ENCODE peak calls at places on chromosomes 6 and 20, in six cellular contexts. N, S, I, E, F and Z are unnamed samples.

GRCh38 chr20:49104365-49104648 is 58.2 kb downstream of the CSE1L start:
- DNase-seq in E (no peak), S (no peak), N (no peak), F (no peak), I (no peak), Z (no peak)

GRCh38 chr6:52233975-52234823 is 10.1 kb downstream of the IL17F start:
- DNase-seq in E (peak; percentile 49), F (no peak), I (no peak), N (peak; percentile 3), S (peak; percentile 69), Z (no peak)

GRCh38 chr20:14291502-14291901 is 45.9 kb downstream of the FLRT3 start:
- DNase-seq in F (no peak), S (no peak), I (no peak), N (no peak), E (no peak), Z (no peak)

GRCh38 chr6:18216411-18216810 is 47.9 kb downstream of the DEK start:
- DNase-seq in S (peak; percentile 63), N (no peak), E (peak; percentile 73), I (no peak), F (no peak), Z (no peak)

GRCh38 chr20:3755269-3755668 is 12.3 kb downstream of the ADISSP start:
- DNase-seq in I (no peak), E (no peak), N (no peak), S (no peak), F (no peak), Z (no peak)

GRCh38 chr6:35318845-35319220 is 21.2 kb downstream of the DEF6 start:
- DNase-seq in E (no peak), I (no peak), S (no peak), N (no peak), F (no peak), Z (no peak)

GRCh38 chr20:38229376-38230252 is 30.9 kb downstream of the KIAA1755 start:
- DNase-seq in S (peak; percentile 19), I (no peak), E (no peak), F (no peak), N (peak; percentile 3), Z (no peak)

GRCh38 chr6:13479206-13479797 is 8.1 kb downstream of the GFOD1 start:
- DNase-seq in N (no peak), F (no peak), S (no peak), I (no peak), E (no peak), Z (no peak)

GRCh38 chr20:56151834-56152233 is 96.7 kb upstream of the MC3R start:
- DNase-seq in E (no peak), N (no peak), F (no peak), S (no peak), I (no peak), Z (no peak)

GRCh38 chr6:74510878-74511277 is 695.0 kb downstream of the COL12A1 start:
- DNase-seq in F (no peak), N (no peak), E (no peak), I (no peak), S (peak; percentile 33), Z (no peak)

GRCh38 chr20:56805313-56805712 is 176.2 kb downstream of the TFAP2C start:
- DNase-seq in F (no peak), I (no peak), E (no peak), N (no peak), S (no peak), Z (no peak)

GRCh38 chr6:133890941-133891813 is 2.3 kb downstream of the TCF21 start:
- DNase-seq in N (no peak), E (peak; percentile 54), S (peak; percentile 26), I (no peak), F (no peak), Z (no peak)

GRCh38 chr20:45407067-45407745 is 883 bp upstream of the DBNDD2 start:
- DNase-seq in F (peak; percentile 27), S (peak; percentile 48), I (peak; percentile 58), N (peak; percentile 56), E (peak; percentile 10), Z (peak; percentile 74)